ENCODE peak calls at places on chromosomes 11 and 22, in eight cellular contexts. B, Y, L, M, E, X, V and W are unnamed samples. For H3K36me3, the result is how much of the 10 kb centered on the place peaks cover.

GRCh38 chr11:110529043-110529442 is 99.3 kb downstream of the FDX1 start:
- DNase-seq in M (no peak), V (peak), X (no peak), E (no peak), B (no peak), L (no peak), Y (no peak), W (no peak)

GRCh38 chr11:30992513-30992849 is 377.1 kb downstream of the DCDC1 start:
- DNase-seq in B (peak), L (no peak), V (no peak), E (no peak), Y (no peak), M (no peak), X (no peak), W (no peak)

GRCh38 chr11:134616048-134616447 is 204.0 kb upstream of the B3GAT1 start:
- DNase-seq in X (no peak), B (no peak), Y (no peak), E (no peak), V (no peak), M (no peak), L (no peak), W (no peak)

GRCh38 chr11:101444164-101444563 is 139.6 kb downstream of the TRPC6 start:
- DNase-seq in X (peak), L (no peak), E (peak), M (no peak), B (no peak), V (no peak), Y (no peak), W (no peak)

GRCh38 chr11:122895591-122895990 is 13.0 kb downstream of the JHY start:
- DNase-seq in M (no peak), Y (no peak), E (no peak), B (peak), V (no peak), L (no peak), X (no peak), W (no peak)

GRCh38 chr11:120280566-120281160 is 40.7 kb downstream of the POU2F3 start:
- DNase-seq in Y (no peak), M (no peak), B (no peak), E (no peak), V (no peak), X (no peak), L (no peak), W (no peak)

GRCh38 chr11:8168485-8169257 is at the start of gene RIC3:
- DNase-seq in B (no peak), X (peak), Y (peak), E (peak), L (no peak), M (no peak), V (no peak), W (no peak)

GRCh38 chr11:72635309-72635915 is 38.8 kb downstream of the PDE2A start:
- DNase-seq in B (no peak), V (no peak), Y (no peak), X (no peak), L (no peak), M (no peak), E (no peak), W (no peak)

GRCh38 chr11:117822031-117822521 is 2.5 kb downstream of the FXYD2 start:
- DNase-seq in X (no peak), M (no peak), V (no peak), B (no peak), Y (peak), L (no peak), E (peak), W (no peak)

GRCh38 chr11:68334923-68335322 is 22.5 kb downstream of the LRP5 start:
- DNase-seq in L (no peak), X (no peak), E (no peak), M (no peak), V (no peak), Y (no peak), B (no peak), W (no peak)

GRCh38 chr22:43060213-43060612 is 29.0 kb downstream of the TTLL1 start:
- DNase-seq in Y (no peak), E (peak), M (no peak), V (no peak), B (no peak), X (no peak), L (no peak), W (no peak)

GRCh38 chr11:69172674-69173073 is 16.9 kb downstream of the SMIM38 start:
- DNase-seq in X (no peak), M (peak), L (no peak), B (no peak), Y (no peak), E (no peak), V (peak), W (no peak)

GRCh38 chr22:50599816-50600454 is 658 bp upstream of the MAPK8IP2 start:
- DNase-seq in B (peak), Y (peak), E (peak), M (no peak), L (no peak), X (no peak), V (no peak), W (no peak)

GRCh38 chr11:74443071-74443864 is 24.1 kb downstream of the KCNE3 start:
- DNase-seq in Y (no peak), V (peak), X (peak), M (peak), E (no peak), B (peak), L (no peak), W (no peak)

GRCh38 chr22:20197407-20198030 is 46.7 kb upstream of the CCDC188 start:
- DNase-seq in V (no peak), E (no peak), L (no peak), M (no peak), B (no peak), Y (no peak), X (no peak), W (no peak)

GRCh38 chr11:64025205-64025604 is 10.5 kb upstream of the FLRT1 start:
- DNase-seq in M (no peak), E (no peak), B (no peak), Y (no peak), L (no peak), V (no peak), X (no peak), W (no peak)

GRCh38 chr22:49667236-49667635 is 160.4 kb downstream of the BRD1 start:
- DNase-seq in B (no peak), Y (peak), M (no peak), L (no peak), X (no peak), E (no peak), V (no peak), W (no peak)

GRCh38 chr22:50271519-50271970 is 1.4 kb upstream of the MAPK11 start:
- DNase-seq in V (no peak), L (no peak), Y (no peak), M (peak), B (peak), X (no peak), E (no peak), W (no peak)

GRCh38 chr11:17402486-17402885 is 14.0 kb upstream of the KCNJ11 start:
- DNase-seq in L (no peak), X (no peak), M (no peak), V (no peak), E (no peak), B (no peak), Y (peak), W (no peak)

GRCh38 chr11:134980819-134981710 is 569.0 kb upstream of the B3GAT1 start:
- DNase-seq in X (no peak), B (no peak), V (no peak), L (no peak), E (no peak), M (no peak), Y (no peak), W (no peak)

GRCh38 chr22:40898850-40899357 is 37.0 kb upstream of the DNAJB7 start:
- DNase-seq in M (peak), L (no peak), Y (no peak), B (peak), V (peak), E (no peak), X (no peak), W (no peak)

GRCh38 chr22:43434601-43435311 is 22.9 kb downstream of the MPPED1 start:
- DNase-seq in L (no peak), Y (peak), M (no peak), V (no peak), X (no peak), B (no peak), E (no peak), W (no peak)

GRCh38 chr11:20387262-20388095 is at the start of gene PRMT3:
- DNase-seq in Y (peak), E (peak), V (peak), X (peak), M (peak), L (peak), B (peak), W (peak)
- TF ChIP-seq CTCF in Y (no peak), E (no peak), V (no peak), X (no peak), M (no peak), L (peak), B (peak), W (no peak)

GRCh38 chr22:24339452-24339747 is 68.8 kb downstream of the SPECC1L start:
- DNase-seq in L (no peak), M (no peak), E (no peak), V (no peak), X (no peak), B (no peak), Y (no peak), W (no peak)
- H3K36me3 ChIP-seq in L (under half), M (under half), E (half or more), V (under half), X (under half), B (under half), Y (under half), W (half or more)

GRCh38 chr22:46835693-46836092 is 73.2 kb downstream of the TBC1D22A start:
- DNase-seq in B (no peak), E (no peak), M (no peak), L (no peak), X (no peak), V (no peak), Y (no peak), W (no peak)

GRCh38 chr22:46830001-46830715 is 67.7 kb downstream of the TBC1D22A start:
- DNase-seq in L (no peak), Y (no peak), E (peak), B (peak), X (no peak), V (peak), M (peak), W (peak)

GRCh38 chr22:46835288-46835687 is 72.8 kb downstream of the TBC1D22A start:
- DNase-seq in V (no peak), M (no peak), B (no peak), Y (no peak), L (no peak), E (no peak), X (no peak), W (no peak)

GRCh38 chr22:46830841-46831240 is 68.4 kb downstream of the TBC1D22A start:
- DNase-seq in M (peak), B (peak), L (no peak), Y (no peak), X (no peak), E (no peak), V (peak), W (no peak)

GRCh38 chr22:46833228-46833627 is 70.8 kb downstream of the TBC1D22A start:
- DNase-seq in Y (no peak), V (peak), B (peak), L (no peak), X (no peak), M (peak), E (no peak), W (no peak)
- TF ChIP-seq CTCF in Y (peak), V (peak), B (no peak), L (no peak), X (no peak), M (peak), E (no peak), W (no peak)

DNA sequence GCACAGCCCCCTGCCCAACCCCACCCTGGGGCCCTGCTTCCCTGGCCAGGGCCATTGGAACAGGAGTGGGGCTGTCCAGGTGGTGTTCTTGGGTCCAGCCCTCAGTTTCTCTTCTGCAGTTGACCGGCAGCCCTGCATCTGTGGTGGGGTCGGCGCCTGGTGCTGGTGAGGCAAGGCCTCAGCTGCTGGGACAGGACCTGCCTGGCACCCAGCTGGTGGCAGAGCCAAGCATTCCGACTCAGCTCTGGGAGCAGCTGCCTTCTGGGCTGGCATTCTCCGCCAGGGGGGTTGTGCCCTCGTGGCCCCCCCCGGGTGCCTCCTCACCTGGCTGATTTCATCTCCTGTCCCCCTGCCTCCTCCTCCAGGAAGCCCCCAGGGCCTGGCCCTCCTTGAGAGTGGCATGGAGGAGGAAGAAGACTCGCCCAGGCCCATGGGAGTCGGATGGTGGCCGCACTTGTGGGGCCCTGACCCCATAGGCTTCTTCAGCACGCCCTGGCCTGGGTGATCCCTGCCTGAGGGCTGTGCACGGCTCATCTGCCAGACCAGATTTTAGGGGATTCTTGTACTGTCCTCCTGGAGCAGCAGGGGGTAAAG is 11.4 kb downstream of the CD81 start:
- DNase-seq in V (no peak), B (no peak), Y (peak), E (no peak), M (no peak), L (no peak), X (no peak), W (no peak)
- H3K36me3 ChIP-seq in V (under half), B (under half), Y (under half), E (under half), M (under half), L (under half), X (under half), W (under half)

GRCh38 chr11:26331911-26332571 is at the start of gene ANO3:
- DNase-seq in L (no peak), V (peak), X (peak), M (peak), E (peak), Y (peak), B (peak), W (peak)
- TF ChIP-seq CTCF in L (peak), V (peak), X (peak), M (peak), E (no peak), Y (peak), B (peak), W (no peak)